ENCODE peak calls at places on chromosome 1, in ten cellular contexts. B is PC-9, W is heart left ventricle, U is body of pancreas, M is neural progenitor cell, E is adipocyte, X is A549, J is heart right ventricle, S is tibial nerve, V is stomach. P is an unnamed sample. For H3K4me1, the result is how much of the 10 kb centered on the place peaks cover.

GRCh38 chr1:214124281-214124805 is 136.6 kb downstream of the PROX1 start:
- DNase-seq in B (no peak), W (no peak), U (no peak), M (no peak), E (no peak), X (no peak), J (no peak), S (no peak), V (no peak), P (no peak)

GRCh38 chr1:202709276-202710041 is 795 bp downstream of the SYT2 start:
- DNase-seq in B (no peak), W (no peak), U (no peak), M (peak), E (peak), X (no peak), J (no peak), S (no peak), V (no peak), P (no peak)

GRCh38 chr1:28066393-28067154 is 21.8 kb downstream of the EYA3 start:
- DNase-seq in B (no peak), W (no peak), U (no peak), M (no peak), E (no peak), X (no peak), J (no peak), S (no peak), V (no peak), P (no peak)

GRCh38 chr1:18114726-18115410 is 7.3 kb downstream of the IGSF21 start:
- DNase-seq in B (no peak), W (no peak), U (no peak), M (no peak), E (no peak), X (no peak), J (no peak), S (no peak), V (no peak), P (no peak)

GRCh38 chr1:102174259-102174863 is 177.6 kb upstream of the OLFM3 start:
- DNase-seq in B (no peak), W (no peak), U (no peak), M (peak), E (no peak), X (peak), J (no peak), S (no peak), V (no peak), P (no peak)

GRCh38 chr1:36735939-36736730 is 253.4 kb upstream of the CSF3R start:
- DNase-seq in B (no peak), W (no peak), U (no peak), M (no peak), E (no peak), X (no peak), J (no peak), S (no peak), V (no peak), P (no peak)

GRCh38 chr1:89298461-89298860 is 25.8 kb upstream of the GBP5 start:
- DNase-seq in B (no peak), W (no peak), U (no peak), M (no peak), E (no peak), X (no peak), J (no peak), S (no peak), V (no peak), P (no peak)

GRCh38 chr1:60865146-60865545 is 217.2 kb upstream of the NFIA start:
- DNase-seq in B (no peak), W (no peak), U (no peak), M (no peak), E (no peak), X (no peak), J (no peak), S (no peak), V (no peak), P (no peak)

GRCh38 chr1:10508511-10508951 is 33.8 kb downstream of the PEX14 start:
- DNase-seq in B (no peak), W (no peak), U (peak), M (peak), E (peak), X (no peak), J (no peak), S (no peak), V (no peak), P (no peak)

GRCh38 chr1:47993356-47993755 is 3.8 kb downstream of the TRABD2B start:
- DNase-seq in B (no peak), W (no peak), U (no peak), M (no peak), E (no peak), X (no peak), J (no peak), S (no peak), V (no peak), P (no peak)

GRCh38 chr1:47992720-47993119 is 4.5 kb downstream of the TRABD2B start:
- DNase-seq in B (no peak), W (peak), U (no peak), M (peak), E (no peak), X (no peak), J (peak), S (peak), V (no peak), P (peak)

GRCh38 chr1:47991698-47992097 is 5.5 kb downstream of the TRABD2B start:
- DNase-seq in B (no peak), W (no peak), U (no peak), M (no peak), E (no peak), X (no peak), J (no peak), S (no peak), V (no peak), P (no peak)

GRCh38 chr1:47990286-47990685 is 6.9 kb downstream of the TRABD2B start:
- DNase-seq in B (no peak), W (no peak), U (no peak), M (no peak), E (no peak), X (no peak), J (no peak), S (no peak), V (no peak), P (no peak)

DNA sequence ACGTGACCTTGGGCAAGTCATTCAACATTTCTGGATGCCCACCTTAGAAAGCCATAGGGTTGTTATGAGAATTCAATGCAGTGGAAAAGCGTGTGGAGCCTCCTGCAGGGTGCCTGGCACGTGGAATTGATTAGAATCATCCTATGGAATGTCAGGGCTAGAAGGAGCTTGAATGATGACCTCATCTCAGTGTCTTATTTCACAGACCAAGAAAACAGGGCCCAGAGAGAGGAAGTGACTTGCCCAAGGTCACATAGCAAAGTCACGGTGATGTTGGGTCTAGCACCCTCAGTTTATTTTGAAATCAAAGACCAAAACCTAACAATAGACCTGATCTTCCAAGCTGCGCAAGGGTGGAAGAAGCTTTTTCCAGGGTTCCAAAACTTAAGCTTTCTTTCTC is 6.0 kb downstream of the TRABD2B start:
- DNase-seq in B (no peak), W (no peak), U (no peak), M (no peak), E (peak), X (no peak), J (no peak), S (no peak), V (no peak), P (peak)
- H3K4me1 ChIP-seq in B (under half), W (under half), U (under half), M (under half), E (under half), X (under half), J (under half), S (under half), V (under half), P (under half)

GRCh38 chr1:118982281-118982680 is 5.9 kb downstream of the TBX15 start:
- DNase-seq in B (no peak), W (no peak), U (no peak), M (no peak), E (no peak), X (no peak), J (no peak), S (no peak), V (no peak), P (no peak)

GRCh38 chr1:118978914-118979701 is 9.0 kb downstream of the TBX15 start:
- DNase-seq in B (no peak), W (no peak), U (no peak), M (peak), E (no peak), X (no peak), J (no peak), S (no peak), V (no peak), P (no peak)

GRCh38 chr1:118981436-118981835 is 6.7 kb downstream of the TBX15 start:
- DNase-seq in B (no peak), W (no peak), U (no peak), M (no peak), E (no peak), X (no peak), J (no peak), S (no peak), V (no peak), P (no peak)

GRCh38 chr1:118977591-118977990 is 10.6 kb downstream of the TBX15 start:
- DNase-seq in B (no peak), W (no peak), U (no peak), M (no peak), E (no peak), X (no peak), J (no peak), S (no peak), V (no peak), P (no peak)

DNA sequence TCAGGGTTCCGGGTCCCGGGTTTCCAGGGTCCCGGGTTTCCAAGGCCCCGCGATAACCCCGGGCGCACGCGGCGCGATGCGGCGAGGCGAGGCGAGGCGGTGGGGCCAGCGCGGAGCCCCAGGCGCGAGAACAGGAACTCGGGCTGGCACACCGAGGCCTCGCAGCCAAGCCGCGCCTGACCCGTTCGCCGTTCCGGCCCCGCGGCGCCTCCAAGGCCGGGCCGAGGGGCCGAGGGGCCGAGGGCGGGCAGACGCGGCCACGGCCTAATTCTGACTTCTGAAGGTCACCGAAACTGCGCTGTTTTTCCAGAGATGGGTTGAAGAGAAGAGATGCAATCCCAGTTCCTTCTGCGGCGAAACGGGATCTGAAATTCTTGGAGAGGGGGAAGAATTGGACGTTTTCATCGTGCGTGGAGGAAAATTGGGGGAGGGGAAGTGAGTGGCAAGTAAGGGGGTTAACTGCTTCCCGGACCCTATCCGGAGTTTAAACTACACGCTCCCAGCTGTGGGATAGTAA is 8.3 kb downstream of the TBX15 start:
- DNase-seq in B (no peak), W (no peak), U (no peak), M (peak), E (no peak), X (no peak), J (no peak), S (no peak), V (no peak), P (no peak)
- H3K4me1 ChIP-seq in B (under half), W (under half), U (under half), M (under half), E (under half), X (under half), J (under half), S (under half), V (under half), P (under half)

GRCh38 chr1:201054030-201054635 is 30.6 kb upstream of the KIF21B start:
- DNase-seq in B (no peak), W (no peak), U (no peak), M (no peak), E (no peak), X (no peak), J (no peak), S (no peak), V (no peak), P (no peak)
- H3K4me1 ChIP-seq in B (under half), W (under half), U (under half), M (under half), E (under half), X (under half), J (under half), S (under half), V (under half), P (under half)

GRCh38 chr1:198549863-198550262 is 9.4 kb upstream of the ATP6V1G3 start:
- DNase-seq in B (no peak), W (no peak), U (no peak), M (no peak), E (no peak), X (no peak), J (no peak), S (no peak), V (no peak), P (no peak)

GRCh38 chr1:198558402-198558801 is 17.9 kb upstream of the ATP6V1G3 start:
- DNase-seq in B (no peak), W (no peak), U (no peak), M (no peak), E (no peak), X (no peak), J (no peak), S (no peak), V (no peak), P (no peak)

GRCh38 chr1:198548890-198549289 is 8.4 kb upstream of the ATP6V1G3 start:
- DNase-seq in B (no peak), W (no peak), U (no peak), M (no peak), E (no peak), X (no peak), J (no peak), S (no peak), V (no peak), P (no peak)

GRCh38 chr1:198556969-198557368 is 16.5 kb upstream of the ATP6V1G3 start:
- DNase-seq in B (no peak), W (peak), U (no peak), M (no peak), E (no peak), X (no peak), J (peak), S (peak), V (peak), P (peak)

GRCh38 chr1:198553017-198553416 is 12.5 kb upstream of the ATP6V1G3 start:
- DNase-seq in B (no peak), W (no peak), U (no peak), M (no peak), E (no peak), X (no peak), J (no peak), S (no peak), V (no peak), P (no peak)
- H3K4me1 ChIP-seq in B (under half), W (under half), U (under half), M (under half), E (under half), X (under half), J (under half), S (under half), V (under half), P (under half)

GRCh38 chr1:153959454-153959853 is 1.0 kb upstream of the CRTC2 start:
- DNase-seq in B (no peak), W (no peak), U (no peak), M (no peak), E (no peak), X (no peak), J (no peak), S (no peak), V (no peak), P (no peak)
- H3K4me1 ChIP-seq in B (under half), W (under half), U (half or more), M (under half), E (half or more), X (under half), J (half or more), S (under half), V (half or more), P (under half)

GRCh38 chr1:78153092-78153736 is 107.4 kb downstream of the GIPC2 start:
- DNase-seq in B (no peak), W (no peak), U (no peak), M (no peak), E (no peak), X (no peak), J (no peak), S (no peak), V (no peak), P (no peak)
- H3K4me1 ChIP-seq in B (under half), W (under half), U (under half), M (under half), E (under half), X (under half), J (under half), S (under half), V (under half), P (under half)

DNA sequence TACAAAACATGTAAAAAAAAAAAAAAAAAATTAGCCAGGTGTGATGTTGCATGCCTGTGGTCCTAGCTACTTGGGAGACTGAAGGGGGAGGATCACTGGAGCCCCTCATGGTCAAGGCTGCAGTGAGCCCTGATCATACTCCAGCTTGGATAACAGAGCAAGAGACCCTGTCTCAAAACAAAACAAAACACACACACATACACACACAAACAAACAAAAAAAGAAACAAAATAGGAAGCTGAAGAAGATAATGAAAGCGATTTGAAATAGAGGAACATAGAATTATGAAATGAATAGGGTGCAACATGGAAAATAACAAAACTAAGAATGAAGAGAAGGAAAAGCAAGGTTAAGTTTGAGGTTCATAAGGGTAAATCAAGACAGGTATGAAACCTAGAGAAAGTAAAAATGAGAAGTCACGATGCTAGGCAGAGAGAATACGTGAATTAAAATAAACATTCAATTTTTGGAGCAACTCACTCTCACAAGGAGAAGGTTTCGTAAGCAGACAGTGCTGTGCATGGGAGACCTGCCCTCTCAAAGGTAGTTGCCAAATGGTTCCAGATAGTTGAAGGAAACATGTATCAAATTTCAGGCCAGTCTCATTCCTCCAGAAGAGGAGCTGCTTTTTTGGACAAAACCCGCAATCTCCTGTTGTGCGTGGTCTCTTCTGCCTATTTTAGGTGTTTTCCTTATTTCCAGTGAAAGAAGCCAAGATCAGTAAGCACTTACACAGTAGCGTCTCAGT is 3.3 kb downstream of the CD46 start:
- DNase-seq in B (no peak), W (no peak), U (no peak), M (no peak), E (peak), X (no peak), J (no peak), S (no peak), V (no peak), P (no peak)
- H3K4me1 ChIP-seq in B (half or more), W (under half), U (half or more), M (under half), E (half or more), X (under half), J (half or more), S (under half), V (half or more), P (under half)

P was measured in A673.